ENCODE peak calls at places on chromosomes 1 and 21, in ten cellular contexts. V is lower lobe of right lung, A is choroid plexus epithelial cell, O is fibroblast of the aortic adventitia, C is PC-3, S is fibroblast of mammary gland, K is stomach, L is left lung, Z is upper lobe of right lung, Q is psoas muscle. G is an unnamed sample.

GRCh38 chr1:116710326-116711060 is 43.0 kb upstream of the IGSF3 start:
- DNase-seq in V (no peak), A (peak), O (peak), C (no peak), S (no peak), K (no peak), L (no peak), Z (no peak), Q (no peak), G (no peak)

GRCh38 chr1:198155253-198155652 is 1.5 kb upstream of the NEK7 start:
- DNase-seq in V (no peak), A (peak), O (peak), C (peak), S (peak), K (no peak), L (no peak), Z (no peak), Q (no peak), G (peak)

GRCh38 chr1:54099211-54099610 is 45.8 kb downstream of the TCEANC2 start:
- DNase-seq in V (no peak), A (no peak), O (no peak), C (no peak), S (no peak), K (no peak), L (no peak), Z (no peak), Q (no peak), G (no peak)

GRCh38 chr21:44441581-44442265 is 13.6 kb upstream of the LRRC3 start:
- DNase-seq in V (peak), A (no peak), O (no peak), C (no peak), S (no peak), K (no peak), L (peak), Z (peak), Q (peak), G (no peak)

GRCh38 chr1:71916894-71917293 is 365.4 kb downstream of the NEGR1 start:
- DNase-seq in V (no peak), A (no peak), O (peak), C (peak), S (no peak), K (no peak), L (no peak), Z (no peak), Q (no peak), G (no peak)

GRCh38 chr1:44828841-44829440 is 14.1 kb downstream of the PTCH2 start:
- DNase-seq in V (no peak), A (no peak), O (no peak), C (no peak), S (no peak), K (no peak), L (no peak), Z (no peak), Q (no peak), G (no peak)

GRCh38 chr1:234755449-234755863 is 145.5 kb upstream of the IRF2BP2 start:
- DNase-seq in V (peak), A (peak), O (peak), C (no peak), S (peak), K (peak), L (peak), Z (peak), Q (peak), G (peak)

GRCh38 chr1:84688461-84689061 is 1.7 kb downstream of the SSX2IP start:
- DNase-seq in V (no peak), A (no peak), O (peak), C (peak), S (peak), K (no peak), L (no peak), Z (no peak), Q (no peak), G (peak)

GRCh38 chr1:113291777-113292659 is 98.3 kb upstream of the MAGI3 start:
- DNase-seq in V (no peak), A (no peak), O (no peak), C (no peak), S (no peak), K (no peak), L (no peak), Z (no peak), Q (no peak), G (no peak)

GRCh38 chr21:28445081-28445830 is 547.4 kb downstream of the LTN1 start:
- DNase-seq in V (no peak), A (peak), O (peak), C (peak), S (peak), K (no peak), L (no peak), Z (no peak), Q (no peak), G (peak)

GRCh38 chr1:9822897-9823692 is 670 bp downstream of the CLSTN1 start:
- DNase-seq in V (no peak), A (peak), O (no peak), C (peak), S (peak), K (no peak), L (peak), Z (peak), Q (peak), G (peak)

GRCh38 chr1:45535988-45536766 is 14.4 kb upstream of the AKR1A1 start:
- DNase-seq in V (no peak), A (no peak), O (no peak), C (peak), S (no peak), K (no peak), L (no peak), Z (no peak), Q (no peak), G (no peak)

GRCh38 chr1:235923466-235924008 is 56.8 kb upstream of the LYST start:
- DNase-seq in V (no peak), A (peak), O (peak), C (peak), S (peak), K (no peak), L (no peak), Z (no peak), Q (no peak), G (peak)

GRCh38 chr1:208182880-208183279 is 61.3 kb downstream of the PLXNA2 start:
- DNase-seq in V (no peak), A (no peak), O (no peak), C (no peak), S (no peak), K (no peak), L (no peak), Z (no peak), Q (no peak), G (no peak)

GRCh38 chr21:43938751-43939442 is 73.2 kb upstream of the TRAPPC10 start:
- DNase-seq in V (peak), A (peak), O (peak), C (peak), S (peak), K (peak), L (peak), Z (peak), Q (peak), G (peak)

GRCh38 chr1:110588486-110588885 is 17.7 kb downstream of the KCNA2 start:
- DNase-seq in V (no peak), A (no peak), O (no peak), C (no peak), S (no peak), K (no peak), L (no peak), Z (no peak), Q (no peak), G (no peak)
- TF ChIP-seq CTCF in V (no peak), A (no peak), O (no peak), C (no peak), S (no peak), K (no peak), L (no peak), Z (no peak), Q (no peak), G (no peak)

GRCh38 chr1:47992720-47993119 is 4.5 kb downstream of the TRABD2B start:
- DNase-seq in V (no peak), A (peak), O (peak), C (no peak), S (peak), K (no peak), L (no peak), Z (no peak), Q (peak), G (no peak)
- H3K4me3 ChIP-seq in V (no peak), A (no peak), O (no peak), C (no peak), S (no peak), K (no peak), L (no peak), Z (no peak), Q (no peak), G (no peak)

GRCh38 chr1:12405325-12406217 is 175.7 kb downstream of the VPS13D start:
- DNase-seq in V (no peak), A (peak), O (peak), C (no peak), S (peak), K (peak), L (no peak), Z (no peak), Q (no peak), G (peak)
- TF ChIP-seq CTCF in V (peak), A (peak), O (peak), C (no peak), S (peak), K (no peak), L (no peak), Z (no peak), Q (no peak), G (peak)

DNA sequence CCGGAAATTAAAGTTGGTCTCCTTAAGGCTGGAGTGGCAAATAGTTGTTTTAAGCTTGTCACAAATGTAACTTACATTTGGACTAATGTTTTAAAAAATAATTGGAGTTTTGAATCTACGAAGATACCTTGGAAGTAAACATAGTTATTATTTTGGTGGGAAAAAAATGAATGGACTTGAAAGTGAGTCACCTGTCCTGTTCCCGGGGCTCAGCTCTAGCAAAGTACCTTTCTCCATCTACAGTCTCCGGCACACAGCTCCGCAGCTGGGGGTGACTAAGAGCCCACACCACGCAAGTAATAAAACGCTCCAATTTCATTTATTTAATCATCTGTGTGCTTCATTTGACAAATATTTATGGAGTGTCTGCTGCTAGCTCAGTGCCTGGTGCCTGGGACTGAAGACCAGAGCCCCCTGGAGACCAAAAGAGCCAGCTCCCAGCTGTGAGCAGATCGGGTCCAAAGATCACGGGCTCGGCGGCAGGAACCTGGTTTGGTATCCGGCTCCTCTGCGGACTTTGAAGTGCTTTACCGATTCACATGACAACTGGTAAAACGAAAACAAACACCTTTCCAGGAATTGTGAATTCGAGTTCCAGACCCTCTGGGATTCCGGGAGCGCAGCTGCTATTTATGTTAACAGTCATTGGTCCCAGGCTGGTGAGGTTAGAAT is 1.7 kb upstream of the RIPK4 start:
- DNase-seq in V (peak), A (peak), O (peak), C (peak), S (peak), K (peak), L (no peak), Z (peak), Q (no peak), G (peak)
- H3K4me3 ChIP-seq in V (peak), A (peak), O (peak), C (peak), S (peak), K (peak), L (no peak), Z (peak), Q (peak), G (peak)

GRCh38 chr1:40039757-40040510 is 595 bp upstream of the CAP1 start:
- DNase-seq in V (peak), A (peak), O (peak), C (peak), S (peak), K (peak), L (peak), Z (peak), Q (peak), G (peak)
- TF ChIP-seq CTCF in V (no peak), A (no peak), O (no peak), C (no peak), S (no peak), K (no peak), L (no peak), Z (no peak), Q (no peak), G (no peak)

GRCh38 chr1:30934613-30935012 is 26.1 kb upstream of the SDC3 start:
- DNase-seq in V (no peak), A (no peak), O (no peak), C (no peak), S (no peak), K (no peak), L (no peak), Z (no peak), Q (no peak), G (no peak)

GRCh38 chr1:30936541-30937171 is 28.1 kb upstream of the SDC3 start:
- DNase-seq in V (no peak), A (no peak), O (no peak), C (no peak), S (no peak), K (no peak), L (peak), Z (no peak), Q (no peak), G (no peak)

GRCh38 chr1:30942326-30942978 is 33.9 kb upstream of the SDC3 start:
- DNase-seq in V (no peak), A (peak), O (peak), C (no peak), S (no peak), K (no peak), L (peak), Z (no peak), Q (no peak), G (no peak)

DNA sequence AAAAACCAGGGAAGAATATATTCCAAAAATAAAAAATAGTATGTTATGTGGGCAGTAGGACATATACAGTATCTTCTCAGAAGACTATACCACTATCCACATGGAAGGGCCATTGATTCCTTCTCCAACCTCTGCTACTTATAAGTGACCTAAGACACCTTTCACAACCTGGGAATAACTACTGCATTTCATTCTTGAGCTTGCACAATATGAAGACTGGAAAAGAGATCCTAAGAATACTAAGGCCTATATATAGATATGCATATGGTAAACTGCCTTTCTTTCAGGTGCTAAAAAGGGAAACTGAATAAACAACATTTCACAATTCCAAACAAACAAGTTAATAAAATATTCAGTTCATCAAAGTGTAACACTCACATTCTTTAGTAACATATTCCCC is 32.0 kb upstream of the SDC3 start:
- DNase-seq in V (no peak), A (no peak), O (no peak), C (no peak), S (no peak), K (no peak), L (no peak), Z (no peak), Q (no peak), G (no peak)
- H3K4me3 ChIP-seq in V (no peak), A (no peak), O (no peak), C (no peak), S (no peak), K (no peak), L (no peak), Z (no peak), Q (no peak), G (no peak)

GRCh38 chr1:7932524-7933149 is 8.0 kb downstream of the TNFRSF9 start:
- DNase-seq in V (no peak), A (no peak), O (no peak), C (no peak), S (no peak), K (no peak), L (no peak), Z (no peak), Q (no peak), G (no peak)
- TF ChIP-seq CTCF in V (no peak), A (no peak), O (no peak), C (no peak), S (no peak), K (no peak), L (no peak), Z (no peak), Q (no peak), G (no peak)